ENCODE peak calls at places on chromosomes 1 and 21, in four cellular contexts. E is skeletal muscle cell; H is H9; U is activated naive CD8-positive, alpha-beta T cell treated with anti-CD3 and anti-CD28 coated beads, Interleukin-2, amount 10 ng/mL, durations not matched to agents 7 days and 5 days. C is an unnamed sample.

GRCh38 chr1:53629101-53629691 is 109.8 kb downstream of the GLIS1 start:
- DNase-seq in E (no peak), H (peak), U (no peak), C (no peak)

GRCh38 chr21:37871121-37871862 is 45.0 kb downstream of the KCNJ6 start:
- DNase-seq in E (peak), H (no peak), U (no peak), C (no peak)

GRCh38 chr21:43684424-43684823 is 25.1 kb downstream of the RRP1B start:
- DNase-seq in E (no peak), H (no peak), U (no peak), C (no peak)

GRCh38 chr1:201721131-201722049 is 107.6 kb upstream of the IPO9 start:
- DNase-seq in E (peak), H (no peak), U (no peak), C (no peak)

GRCh38 chr1:153532769-153533599 is 2.8 kb downstream of the S100A6 start:
- DNase-seq in E (peak), H (peak), U (peak), C (peak)

GRCh38 chr21:38489729-38490128 is 8.5 kb downstream of the ERG start:
- DNase-seq in E (no peak), H (no peak), U (no peak), C (no peak)

GRCh38 chr1:66267211-66267940 is 266.6 kb upstream of the SGIP1 start:
- DNase-seq in E (no peak), H (no peak), U (no peak), C (no peak)

GRCh38 chr1:81834268-81834667 is 33.5 kb downstream of the ADGRL2 start:
- DNase-seq in E (no peak), H (no peak), U (no peak), C (no peak)

GRCh38 chr1:41404308-41404755 is 43.1 kb downstream of the FOXO6 start:
- DNase-seq in E (peak), H (peak), U (no peak), C (no peak)

GRCh38 chr1:9129391-9130041 is 614 bp upstream of the GPR157 start:
- DNase-seq in E (no peak), H (peak), U (peak), C (no peak)

GRCh38 chr1:76285578-76286135 is 211.1 kb downstream of the ST6GALNAC3 start:
- DNase-seq in E (no peak), H (no peak), U (no peak), C (no peak)

GRCh38 chr1:226268421-226269124 is 40.4 kb downstream of the LIN9 start:
- DNase-seq in E (peak), H (no peak), U (no peak), C (no peak)

GRCh38 chr1:246728311-246728710 is 4.1 kb downstream of the SCCPDH start:
- DNase-seq in E (no peak), H (no peak), U (no peak), C (no peak)

GRCh38 chr1:200154069-200154767 is 126.7 kb downstream of the NR5A2 start:
- DNase-seq in E (no peak), H (no peak), U (peak), C (no peak)

GRCh38 chr1:25563330-25564215 is 20.2 kb downstream of the LDLRAP1 start:
- DNase-seq in E (no peak), H (no peak), U (no peak), C (no peak)

GRCh38 chr1:88013485-88013884 is 670.6 kb upstream of the PKN2 start:
- DNase-seq in E (no peak), H (no peak), U (no peak), C (no peak)

GRCh38 chr1:167328306-167328705 is 107.6 kb downstream of the POU2F1 start:
- DNase-seq in E (no peak), H (no peak), U (no peak), C (no peak)

GRCh38 chr1:61215676-61216289 is 133.4 kb downstream of the NFIA start:
- DNase-seq in E (no peak), H (no peak), U (no peak), C (no peak)

GRCh38 chr21:35249636-35250035 is 200.5 kb upstream of the RUNX1 start:
- DNase-seq in E (no peak), H (no peak), U (no peak), C (no peak)

GRCh38 chr1:2493691-2494322 is 17.7 kb downstream of the PLCH2 start:
- DNase-seq in E (no peak), H (no peak), U (no peak), C (no peak)

GRCh38 chr1:9145021-9145668 is 16.2 kb upstream of the GPR157 start:
- DNase-seq in E (no peak), H (no peak), U (no peak), C (no peak)

GRCh38 chr1:40987439-40988276 is 8.2 kb downstream of the CTPS1 start:
- DNase-seq in E (no peak), H (no peak), U (no peak), C (no peak)

GRCh38 chr1:186927884-186928283 is 99.1 kb downstream of the PLA2G4A start:
- DNase-seq in E (no peak), H (no peak), U (no peak), C (no peak)

GRCh38 chr1:179586107-179586823 is 5.4 kb upstream of the TDRD5 start:
- DNase-seq in E (peak), H (peak), U (no peak), C (peak)